ENCODE peak calls at places on chromosomes 7 and 10, in six cellular contexts. F is naive thymus-derived CD4-positive, alpha-beta T cell; L is psoas muscle; J is RWPE1; W is right cardiac atrium; S is AG04450. G is an unnamed sample.

GRCh38 chr10:102504179-102504975 is 605 bp downstream of the SUFU start:
- DNase-seq in F (peak; percentile 27), L (peak; percentile 63), J (peak; percentile 33), W (peak; percentile 75), S (no peak), G (no peak)

GRCh38 chr7:148772297-148773089 is 73.8 kb downstream of the CUL1 start:
- DNase-seq in F (no peak), L (no peak), J (peak; percentile 83), W (no peak), S (peak; percentile 84), G (peak; percentile 85)

GRCh38 chr7:68733219-68734143 is 864.8 kb upstream of the AUTS2 start:
- DNase-seq in F (no peak), L (no peak), J (no peak), W (no peak), S (no peak), G (no peak)

GRCh38 chr7:33143996-33144718 is 14.8 kb downstream of the BBS9 start:
- DNase-seq in F (no peak), L (no peak), J (no peak), W (no peak), S (no peak), G (no peak)

GRCh38 chr10:126119591-126119990 is 223.2 kb downstream of the FANK1 start:
- DNase-seq in F (no peak), L (no peak), J (no peak), W (no peak), S (no peak), G (no peak)

GRCh38 chr7:1028775-1029636 is 15.3 kb upstream of the GPR146 start:
- DNase-seq in F (no peak), L (peak; percentile 89), J (peak; percentile 96), W (peak; percentile 92), S (peak; percentile 73), G (peak; percentile 73)

GRCh38 chr7:3244241-3244814 is 56.7 kb upstream of the SDK1 start:
- DNase-seq in F (no peak), L (no peak), J (peak; percentile 80), W (no peak), S (peak; percentile 68), G (peak; percentile 37)

GRCh38 chr10:74373059-74373458 is 222.0 kb downstream of the ADK start:
- DNase-seq in F (no peak), L (no peak), J (no peak), W (no peak), S (no peak), G (no peak)

GRCh38 chr7:732094-732541 is 5.0 kb upstream of the PRKAR1B start:
- DNase-seq in F (no peak), L (peak; percentile 61), J (peak; percentile 45), W (peak; percentile 75), S (no peak), G (no peak)

GRCh38 chr7:123627859-123628258 is 26.2 kb downstream of the ASB15 start:
- DNase-seq in F (no peak), L (no peak), J (no peak), W (no peak), S (no peak), G (no peak)

GRCh38 chr7:102146989-102147388 is 139.7 kb upstream of the SH2B2 start:
- DNase-seq in F (no peak), L (peak; percentile 81), J (no peak), W (peak; percentile 85), S (no peak), G (no peak)

GRCh38 chr10:24722676-24723385 is 856 bp downstream of the ARHGAP21 start:
- DNase-seq in F (peak; percentile 51), L (peak; percentile 80), J (no peak), W (peak; percentile 91), S (no peak), G (no peak)

GRCh38 chr7:44045226-44046014 is 918 bp downstream of the DBNL start:
- DNase-seq in F (no peak), L (peak; percentile 6), J (peak; percentile 36), W (no peak), S (no peak), G (no peak)

GRCh38 chr10:35890061-35890969 is 248.2 kb upstream of the FZD8 start:
- DNase-seq in F (no peak), L (no peak), J (no peak), W (no peak), S (no peak), G (no peak)

GRCh38 chr7:6057316-6058128 is 26.3 kb downstream of the ANKRD61 start:
- DNase-seq in F (no peak), L (no peak), J (no peak), W (no peak), S (no peak), G (no peak)

DNA sequence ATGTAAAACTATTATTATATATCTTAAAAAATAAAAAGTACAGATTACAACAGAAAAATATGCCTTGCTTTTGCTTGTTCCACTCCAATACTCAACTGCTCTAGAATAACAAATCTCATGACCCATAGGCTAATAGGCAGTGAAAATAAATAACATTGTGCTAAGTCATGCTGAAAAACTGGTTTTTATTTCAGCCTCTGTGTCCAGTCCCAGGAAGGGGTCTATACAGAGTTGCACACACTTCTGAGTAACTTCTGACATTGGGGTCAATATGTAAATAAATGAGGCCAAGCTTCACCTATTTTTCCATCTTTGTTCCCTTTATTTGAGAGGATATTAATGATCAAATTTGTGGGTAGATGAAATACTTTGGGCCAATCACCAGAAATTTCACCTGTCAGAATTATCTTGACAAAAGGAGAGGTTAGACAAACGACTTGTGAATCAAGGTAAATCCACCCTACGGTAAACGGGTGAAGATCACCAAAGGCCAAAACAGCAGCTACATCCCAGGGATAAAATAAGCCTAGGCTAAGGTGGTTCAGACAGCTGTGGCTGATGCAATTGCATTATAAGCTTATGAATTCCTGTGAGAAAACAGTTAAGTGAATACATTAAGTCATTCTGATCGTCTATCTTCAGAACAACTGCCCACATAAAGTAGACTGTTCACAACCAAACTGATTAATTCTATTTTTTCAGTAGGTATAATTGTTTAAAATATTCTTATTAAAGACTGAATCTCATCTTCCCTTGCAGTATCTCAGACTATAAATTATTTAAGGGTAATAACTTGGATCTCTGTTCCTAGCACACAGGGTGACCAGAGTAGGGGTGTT is 87.4 kb downstream of the UBE2H start:
- DNase-seq in F (no peak), L (no peak), J (no peak), W (no peak), S (no peak), G (no peak)
- H3K27ac ChIP-seq in F (no peak overlapping the region), L (peak overlapping the region; percentile 54), J (peak overlapping the region; percentile 88), W (peak overlapping the region; percentile 17), S (peak overlapping the region; percentile 87), G (peak overlapping the region; percentile 29)

GRCh38 chr7:42234736-42235135 is 2.3 kb downstream of the GLI3 start:
- DNase-seq in F (no peak), L (no peak), J (no peak), W (no peak), S (no peak), G (no peak)

GRCh38 chr7:42232275-42232674 is 4.7 kb downstream of the GLI3 start:
- DNase-seq in F (no peak), L (no peak), J (peak; percentile 67), W (no peak), S (no peak), G (peak; percentile 61)

GRCh38 chr7:42231043-42231442 is 6.0 kb downstream of the GLI3 start:
- DNase-seq in F (no peak), L (no peak), J (no peak), W (no peak), S (no peak), G (no peak)

GRCh38 chr7:42233939-42234338 is 3.1 kb downstream of the GLI3 start:
- DNase-seq in F (no peak), L (no peak), J (peak; percentile 31), W (no peak), S (no peak), G (no peak)

DNA sequence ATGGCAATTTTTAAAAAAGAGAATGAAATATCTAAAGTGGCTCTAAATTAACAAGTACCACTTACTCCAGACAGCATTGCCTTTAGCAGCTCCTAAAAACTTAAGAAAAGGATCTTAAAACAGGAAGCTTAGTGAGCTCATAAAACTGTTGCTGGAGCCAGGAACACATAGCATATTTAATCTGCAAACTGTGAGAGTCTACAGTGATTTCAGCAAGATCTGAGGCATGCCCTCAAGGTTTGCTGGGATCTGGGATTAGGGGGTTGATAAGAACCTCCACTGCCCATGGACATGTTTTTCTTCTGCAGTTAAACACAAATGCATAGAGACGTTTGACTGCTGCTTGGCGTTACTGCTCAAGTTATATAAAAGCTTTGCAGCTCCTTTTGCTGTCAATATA is 3.8 kb downstream of the GLI3 start:
- DNase-seq in F (no peak), L (no peak), J (no peak), W (no peak), S (no peak), G (no peak)
- H3K27ac ChIP-seq in F (no peak overlapping the region), L (no peak overlapping the region), J (no peak overlapping the region), W (no peak overlapping the region), S (no peak overlapping the region), G (no peak overlapping the region)

GRCh38 chr7:47326220-47326619 is 255.7 kb downstream of the TNS3 start:
- DNase-seq in F (no peak), L (no peak), J (peak; percentile 34), W (no peak), S (peak; percentile 53), G (peak; percentile 53)

GRCh38 chr7:47325337-47325736 is 256.6 kb downstream of the TNS3 start:
- DNase-seq in F (no peak), L (no peak), J (no peak), W (no peak), S (no peak), G (no peak)

GRCh38 chr7:47327306-47327697 is 254.6 kb downstream of the TNS3 start:
- DNase-seq in F (no peak), L (no peak), J (no peak), W (peak; percentile 79), S (no peak), G (no peak)

GRCh38 chr7:47327698-47328391 is 254.1 kb downstream of the TNS3 start:
- DNase-seq in F (no peak), L (peak; percentile 90), J (peak; percentile 72), W (peak; percentile 98), S (peak; percentile 49), G (no peak)

DNA sequence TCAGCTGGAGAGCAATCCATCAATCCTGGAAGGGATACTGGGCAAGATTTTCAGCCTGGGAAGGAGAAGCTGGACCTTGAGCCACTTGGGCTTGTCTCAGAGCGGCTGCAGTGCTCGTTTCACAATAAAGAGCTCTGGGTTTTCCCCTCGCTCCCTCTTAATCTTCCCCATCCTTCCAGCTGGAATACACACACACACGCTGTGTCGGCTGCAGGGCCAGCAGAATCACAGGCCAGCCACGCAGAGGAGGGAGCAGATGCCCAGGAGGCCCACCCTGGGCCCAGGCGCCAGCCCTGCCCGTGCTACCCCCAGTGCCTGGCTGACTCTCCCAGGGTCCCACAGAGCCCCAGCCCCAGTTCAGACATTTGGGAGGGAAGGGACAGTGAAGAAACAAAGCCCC is 255.1 kb downstream of the TNS3 start:
- DNase-seq in F (no peak), L (no peak), J (no peak), W (peak; percentile 85), S (peak; percentile 56), G (no peak)
- H3K27ac ChIP-seq in F (no peak overlapping the region), L (peak overlapping the region; percentile 61), J (peak overlapping the region; percentile 95), W (peak overlapping the region; percentile 92), S (peak overlapping the region; percentile 74), G (no peak overlapping the region)

DNA sequence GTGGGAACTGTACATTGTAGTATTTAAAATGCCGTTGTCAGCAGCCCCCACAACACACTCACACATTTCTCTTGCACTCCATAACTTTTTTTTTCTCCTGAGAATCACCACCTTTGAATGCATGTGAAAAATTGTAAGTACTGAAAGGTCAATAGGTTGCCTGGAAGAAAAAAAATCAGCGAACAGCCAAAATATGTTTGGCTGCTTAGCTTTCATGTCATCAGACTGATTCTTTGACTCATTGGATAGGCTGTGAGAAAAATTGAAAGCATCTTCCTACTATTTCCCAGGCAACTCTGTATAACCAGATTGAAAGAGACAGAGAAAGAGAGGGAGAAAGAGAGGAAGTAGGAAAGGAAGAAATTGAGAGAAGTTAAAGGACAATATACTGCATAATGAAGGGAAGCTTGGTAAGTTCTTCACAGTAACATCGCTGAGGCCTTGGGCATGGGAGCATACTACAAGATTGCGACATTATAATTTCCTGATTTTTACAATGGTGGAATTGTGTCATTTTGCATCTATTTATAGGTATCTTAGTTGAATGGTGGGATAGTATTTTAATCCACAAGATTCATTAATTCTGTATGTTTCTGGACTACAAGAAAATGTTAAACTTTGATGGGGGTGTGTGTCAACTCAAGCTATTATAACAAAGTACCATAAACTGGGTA is 249.3 kb upstream of the KCND2 start:
- DNase-seq in F (no peak), L (no peak), J (no peak), W (no peak), S (peak; percentile 37), G (no peak)
- H3K27ac ChIP-seq in F (no peak overlapping the region), L (no peak overlapping the region), J (no peak overlapping the region), W (no peak overlapping the region), S (no peak overlapping the region), G (no peak overlapping the region)

G was measured in epithelial cell of prostate.